ENCODE peak calls at places on chromosomes 4 and X, in six cellular contexts. One of them, this sample, is unnamed.

GRCh38 chrX:63471004-63471403 is 119.9 kb upstream of the SPIN4 start:
- DNase-seq in PC-3: no peak
- DNase-seq in SK-N-SH: no peak
- DNase-seq in MM.1S: no peak
- DNase-seq in HCT116: no peak
- DNase-seq in neural progenitor cell: no peak
- DNase-seq in this sample: no peak

GRCh38 chr4:183469936-183470335 is 25.5 kb downstream of the CDKN2AIP start:
- DNase-seq in PC-3: peak
- DNase-seq in SK-N-SH: no peak
- DNase-seq in HCT116: peak
- DNase-seq in neural progenitor cell: no peak
- DNase-seq in MM.1S: no peak
- DNase-seq in this sample: peak

GRCh38 chr4:123250843-123251242 is 145.8 kb upstream of the SPRY1 start:
- DNase-seq in MM.1S: no peak
- DNase-seq in HCT116: no peak
- DNase-seq in neural progenitor cell: no peak
- DNase-seq in SK-N-SH: peak
- DNase-seq in PC-3: no peak
- DNase-seq in this sample: no peak

GRCh38 chrX:9797961-9798360 is 11.7 kb downstream of the SHROOM2 start:
- DNase-seq in SK-N-SH: no peak
- DNase-seq in HCT116: no peak
- DNase-seq in MM.1S: no peak
- DNase-seq in neural progenitor cell: no peak
- DNase-seq in PC-3: no peak
- DNase-seq in this sample: no peak

GRCh38 chrX:46582325-46582724 is 8.8 kb downstream of the CHST7 start:
- DNase-seq in PC-3: peak
- DNase-seq in SK-N-SH: no peak
- DNase-seq in neural progenitor cell: no peak
- DNase-seq in MM.1S: no peak
- DNase-seq in HCT116: peak
- DNase-seq in this sample: peak

GRCh38 chrX:102651968-102652744 is 873 bp downstream of the GPRASP1 start:
- DNase-seq in neural progenitor cell: peak
- DNase-seq in MM.1S: no peak
- DNase-seq in SK-N-SH: peak
- DNase-seq in PC-3: no peak
- DNase-seq in HCT116: no peak
- DNase-seq in this sample: peak

GRCh38 chrX:101257448-101258259 is 33.5 kb downstream of the TAF7L start:
- DNase-seq in HCT116: no peak
- DNase-seq in MM.1S: no peak
- DNase-seq in neural progenitor cell: no peak
- DNase-seq in SK-N-SH: no peak
- DNase-seq in PC-3: peak
- DNase-seq in this sample: peak

GRCh38 chr4:186760576-186760975 is 36.9 kb upstream of the FAT1 start:
- DNase-seq in SK-N-SH: no peak
- DNase-seq in HCT116: no peak
- DNase-seq in neural progenitor cell: no peak
- DNase-seq in PC-3: peak
- DNase-seq in MM.1S: no peak
- DNase-seq in this sample: peak

GRCh38 chrX:151151668-151152267 is 24.6 kb upstream of the GPR50 start:
- DNase-seq in SK-N-SH: peak
- DNase-seq in neural progenitor cell: peak
- DNase-seq in HCT116: peak
- DNase-seq in PC-3: peak
- DNase-seq in MM.1S: peak
- DNase-seq in this sample: peak

GRCh38 chrX:152806035-152806434 is 24.5 kb downstream of the CETN2 start:
- DNase-seq in MM.1S: no peak
- DNase-seq in HCT116: no peak
- DNase-seq in PC-3: no peak
- DNase-seq in neural progenitor cell: no peak
- DNase-seq in SK-N-SH: peak
- DNase-seq in this sample: peak

GRCh38 chrX:65034641-65035450 is 58.6 kb upstream of the ZC4H2 start:
- DNase-seq in neural progenitor cell: peak
- DNase-seq in MM.1S: peak
- DNase-seq in HCT116: peak
- DNase-seq in PC-3: peak
- DNase-seq in SK-N-SH: peak
- DNase-seq in this sample: peak

GRCh38 chr4:104395219-104395618 is 99.5 kb downstream of the CXXC4 start:
- DNase-seq in HCT116: no peak
- DNase-seq in neural progenitor cell: no peak
- DNase-seq in SK-N-SH: no peak
- DNase-seq in PC-3: no peak
- DNase-seq in MM.1S: peak
- DNase-seq in this sample: no peak

GRCh38 chr4:7198440-7199128 is 6.2 kb downstream of the SORCS2 start:
- DNase-seq in SK-N-SH: no peak
- DNase-seq in MM.1S: no peak
- DNase-seq in HCT116: no peak
- DNase-seq in PC-3: no peak
- DNase-seq in neural progenitor cell: no peak
- DNase-seq in this sample: no peak

GRCh38 chr4:105135746-105136145 is 10.9 kb upstream of the TET2 start:
- DNase-seq in neural progenitor cell: no peak
- DNase-seq in HCT116: no peak
- DNase-seq in SK-N-SH: no peak
- DNase-seq in MM.1S: no peak
- DNase-seq in PC-3: no peak
- DNase-seq in this sample: no peak

GRCh38 chr4:145740796-145741195 is 60.9 kb downstream of the C4orf51 start:
- DNase-seq in SK-N-SH: no peak
- DNase-seq in HCT116: no peak
- DNase-seq in MM.1S: no peak
- DNase-seq in PC-3: no peak
- DNase-seq in neural progenitor cell: no peak
- DNase-seq in this sample: no peak

GRCh38 chr4:132498215-132498614 is 650.9 kb upstream of the PCDH10 start:
- DNase-seq in PC-3: no peak
- DNase-seq in SK-N-SH: no peak
- DNase-seq in MM.1S: peak
- DNase-seq in HCT116: no peak
- DNase-seq in neural progenitor cell: no peak
- DNase-seq in this sample: no peak

GRCh38 chr4:2009651-2010233 is 968 bp upstream of the NELFA start:
- DNase-seq in neural progenitor cell: peak
- DNase-seq in SK-N-SH: peak
- DNase-seq in PC-3: peak
- DNase-seq in HCT116: peak
- DNase-seq in MM.1S: peak
- DNase-seq in this sample: peak

GRCh38 chr4:94961420-94961819 is 203.7 kb downstream of the BMPR1B start:
- DNase-seq in PC-3: no peak
- DNase-seq in SK-N-SH: no peak
- DNase-seq in MM.1S: no peak
- DNase-seq in HCT116: no peak
- DNase-seq in neural progenitor cell: no peak
- DNase-seq in this sample: peak

GRCh38 chr4:74996996-74997395 is 64.1 kb downstream of the PARM1 start:
- DNase-seq in PC-3: peak
- DNase-seq in neural progenitor cell: no peak
- DNase-seq in SK-N-SH: no peak
- DNase-seq in MM.1S: no peak
- DNase-seq in HCT116: no peak
- DNase-seq in this sample: no peak

GRCh38 chr4:24842356-24842755 is 47.0 kb downstream of the SOD3 start:
- DNase-seq in PC-3: no peak
- DNase-seq in neural progenitor cell: no peak
- DNase-seq in MM.1S: no peak
- DNase-seq in HCT116: no peak
- DNase-seq in SK-N-SH: no peak
- DNase-seq in this sample: no peak

GRCh38 chrX:72301781-72302180 is 3.9 kb downstream of the CITED1 start:
- DNase-seq in SK-N-SH: no peak
- DNase-seq in HCT116: no peak
- DNase-seq in PC-3: no peak
- DNase-seq in neural progenitor cell: no peak
- DNase-seq in MM.1S: no peak
- DNase-seq in this sample: no peak

GRCh38 chr4:103098331-103098730 is 1.3 kb downstream of the BDH2 start:
- DNase-seq in neural progenitor cell: peak
- DNase-seq in SK-N-SH: no peak
- DNase-seq in PC-3: no peak
- DNase-seq in HCT116: no peak
- DNase-seq in MM.1S: no peak
- DNase-seq in this sample: peak

GRCh38 chr4:85298037-85298436 is 176.9 kb upstream of the ARHGAP24 start:
- DNase-seq in MM.1S: no peak
- DNase-seq in HCT116: no peak
- DNase-seq in SK-N-SH: no peak
- DNase-seq in PC-3: peak
- DNase-seq in neural progenitor cell: no peak
- DNase-seq in this sample: peak

GRCh38 chrX:100381613-100382012 is 28.5 kb downstream of the PCDH19 start:
- DNase-seq in HCT116: no peak
- DNase-seq in MM.1S: no peak
- DNase-seq in neural progenitor cell: no peak
- DNase-seq in PC-3: no peak
- DNase-seq in SK-N-SH: no peak
- DNase-seq in this sample: peak

GRCh38 chrX:130715299-130715698 is 187.7 kb downstream of the ENOX2 start:
- DNase-seq in MM.1S: no peak
- DNase-seq in HCT116: no peak
- DNase-seq in neural progenitor cell: no peak
- DNase-seq in SK-N-SH: no peak
- DNase-seq in PC-3: no peak
- DNase-seq in this sample: peak

GRCh38 chr4:161823450-161823849 is 340.4 kb downstream of the FSTL5 start:
- DNase-seq in MM.1S: no peak
- DNase-seq in PC-3: no peak
- DNase-seq in SK-N-SH: no peak
- DNase-seq in HCT116: no peak
- DNase-seq in neural progenitor cell: no peak
- DNase-seq in this sample: no peak

GRCh38 chrX:153638436-153639176 is 8.4 kb upstream of the DUSP9 start:
- DNase-seq in neural progenitor cell: no peak
- DNase-seq in HCT116: no peak
- DNase-seq in MM.1S: no peak
- DNase-seq in SK-N-SH: peak
- DNase-seq in PC-3: no peak
- DNase-seq in this sample: no peak

GRCh38 chrX:107154787-107155620 is 36.4 kb upstream of the RBM41 start:
- DNase-seq in SK-N-SH: no peak
- DNase-seq in MM.1S: no peak
- DNase-seq in HCT116: no peak
- DNase-seq in neural progenitor cell: no peak
- DNase-seq in PC-3: peak
- DNase-seq in this sample: peak

GRCh38 chrX:132564026-132564425 is 75.2 kb upstream of the MBNL3 start:
- DNase-seq in PC-3: no peak
- DNase-seq in HCT116: no peak
- DNase-seq in SK-N-SH: no peak
- DNase-seq in MM.1S: no peak
- DNase-seq in neural progenitor cell: no peak
- DNase-seq in this sample: peak

GRCh38 chr4:185833055-185833598 is 21.1 kb upstream of the SORBS2 start:
- DNase-seq in SK-N-SH: no peak
- DNase-seq in MM.1S: no peak
- DNase-seq in PC-3: no peak
- DNase-seq in HCT116: no peak
- DNase-seq in neural progenitor cell: peak
- DNase-seq in this sample: no peak

GRCh38 chr4:41991916-41992767 is 1.8 kb downstream of the SLC30A9 start:
- DNase-seq in HCT116: no peak
- DNase-seq in SK-N-SH: no peak
- DNase-seq in PC-3: peak
- DNase-seq in MM.1S: no peak
- DNase-seq in neural progenitor cell: no peak
- DNase-seq in this sample: peak

GRCh38 chr4:53459548-53459947 is 82.1 kb downstream of the FIP1L1 start:
- DNase-seq in PC-3: peak
- DNase-seq in neural progenitor cell: no peak
- DNase-seq in MM.1S: no peak
- DNase-seq in HCT116: no peak
- DNase-seq in SK-N-SH: no peak
- DNase-seq in this sample: peak

DNA sequence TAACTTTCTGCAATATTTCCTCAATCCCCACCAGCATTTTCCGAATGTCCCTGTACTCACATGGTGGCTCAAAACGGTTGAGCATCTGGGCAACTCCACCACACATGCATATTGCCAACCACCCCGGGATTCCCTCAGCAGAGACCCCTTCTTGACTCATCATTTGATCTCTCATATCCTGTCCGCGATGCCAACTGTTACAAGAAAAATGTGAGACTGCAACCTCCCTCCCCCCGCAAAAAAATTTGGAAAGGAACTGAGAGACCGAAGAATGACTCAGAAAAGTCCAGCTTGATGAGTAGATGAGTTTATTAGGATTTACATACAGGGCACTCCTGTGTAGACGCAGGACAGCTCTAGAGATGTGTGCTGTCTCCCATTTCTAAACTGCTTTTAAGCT is 561.4 kb downstream of the ZIC3 start:
- DNase-seq in HCT116: no peak
- DNase-seq in MM.1S: no peak
- DNase-seq in PC-3: peak
- DNase-seq in SK-N-SH: no peak
- DNase-seq in neural progenitor cell: no peak
- DNase-seq in this sample: peak
- TF ChIP-seq EZH2phosphoT487 in HCT116: no peak
- TF ChIP-seq EZH2phosphoT487 in MM.1S: no peak
- TF ChIP-seq EZH2phosphoT487 in PC-3: no peak
- TF ChIP-seq EZH2phosphoT487 in SK-N-SH: no peak
- TF ChIP-seq EZH2phosphoT487 in neural progenitor cell: no peak
- TF ChIP-seq EZH2phosphoT487 in this sample: no peak

DNA sequence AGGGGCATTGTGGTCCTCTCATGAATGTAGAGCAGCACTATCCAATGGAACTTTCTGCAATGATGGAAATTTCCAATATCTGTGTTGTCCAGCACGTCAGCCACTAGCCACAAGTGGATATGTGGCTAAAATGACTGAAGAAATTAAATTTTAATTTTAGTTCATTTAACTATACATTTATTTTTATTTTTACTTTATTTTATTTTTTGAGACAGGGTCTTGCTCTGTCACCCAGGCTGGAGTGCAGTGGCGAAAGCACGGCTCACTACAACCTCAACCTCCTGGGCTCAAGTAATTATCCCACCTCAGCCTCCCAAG is 13.3 kb upstream of the RBBP7 start:
- DNase-seq in HCT116: no peak
- DNase-seq in neural progenitor cell: no peak
- DNase-seq in MM.1S: no peak
- DNase-seq in SK-N-SH: no peak
- DNase-seq in PC-3: no peak
- DNase-seq in this sample: no peak
- H3K4me2 ChIP-seq in HCT116: peak
- H3K4me2 ChIP-seq in neural progenitor cell: peak
- H3K4me2 ChIP-seq in MM.1S: peak
- H3K4me2 ChIP-seq in SK-N-SH: no peak
- H3K4me2 ChIP-seq in PC-3: peak
- H3K4me2 ChIP-seq in this sample: no peak

GRCh38 chr4:10161146-10161545 is 44.5 kb upstream of the WDR1 start:
- DNase-seq in neural progenitor cell: no peak
- DNase-seq in SK-N-SH: no peak
- DNase-seq in HCT116: no peak
- DNase-seq in MM.1S: no peak
- DNase-seq in PC-3: no peak
- DNase-seq in this sample: no peak
- H3K9ac ChIP-seq in neural progenitor cell: no peak
- H3K9ac ChIP-seq in SK-N-SH: no peak
- H3K9ac ChIP-seq in HCT116: no peak
- H3K9ac ChIP-seq in MM.1S: no peak
- H3K9ac ChIP-seq in PC-3: no peak
- H3K9ac ChIP-seq in this sample: no peak

GRCh38 chr4:171340282-171340681 is 472.9 kb upstream of the GALNTL6 start:
- DNase-seq in MM.1S: no peak
- DNase-seq in HCT116: no peak
- DNase-seq in neural progenitor cell: no peak
- DNase-seq in PC-3: no peak
- DNase-seq in SK-N-SH: no peak
- DNase-seq in this sample: no peak
- TF ChIP-seq EZH2phosphoT487 in MM.1S: no peak
- TF ChIP-seq EZH2phosphoT487 in HCT116: no peak
- TF ChIP-seq EZH2phosphoT487 in neural progenitor cell: no peak
- TF ChIP-seq EZH2phosphoT487 in PC-3: no peak
- TF ChIP-seq EZH2phosphoT487 in SK-N-SH: no peak
- TF ChIP-seq EZH2phosphoT487 in this sample: no peak

This sample was measured in GM23248.